ENCODE peak calls at places on chromosomes 6 and 20, in five cellular contexts. E is hypothalamus, N is choroid plexus epithelial cell, C is GM04504, R is AG10803. J is an unnamed sample.

GRCh38 chr20:34582221-34582620 is 23.7 kb downstream of the MAP1LC3A start:
- DNase-seq in E (no peak), C (no peak), N (no peak), R (no peak), J (no peak)

GRCh38 chr6:1436334-1437306 is 47.2 kb downstream of the FOXF2 start:
- DNase-seq in C (peak), E (peak), R (peak), N (peak), J (peak)

GRCh38 chr6:25042599-25042936 is 106.8 kb upstream of the RIPOR2 start:
- DNase-seq in R (no peak), E (no peak), C (no peak), N (no peak), J (no peak)

GRCh38 chr20:62355527-62356142 is 11.5 kb downstream of the LAMA5 start:
- DNase-seq in C (no peak), E (peak), R (no peak), N (peak), J (peak)

GRCh38 chr6:152295346-152295745 is 341.8 kb downstream of the SYNE1 start:
- DNase-seq in N (peak), R (peak), E (no peak), C (peak), J (peak)

GRCh38 chr6:99613705-99614429 is 7.2 kb downstream of the PRDM13 start:
- DNase-seq in C (no peak), N (no peak), R (no peak), E (no peak), J (no peak)

GRCh38 chr6:36615018-36615761 is 21.0 kb downstream of the SRSF3 start:
- DNase-seq in R (peak), N (peak), C (no peak), E (no peak), J (peak)

GRCh38 chr6:31381666-31382065 is 21.7 kb upstream of the MICA start:
- DNase-seq in C (no peak), E (no peak), R (no peak), N (no peak), J (no peak)

GRCh38 chr6:16292942-16293341 is 54.6 kb downstream of the GMPR start:
- DNase-seq in C (no peak), E (no peak), N (no peak), R (no peak), J (peak)